ENCODE peak calls at places on chromosomes 6 and 20, in six cellular contexts. Y, X, C, W, M and U are unnamed samples.

GRCh38 chr6:167574431-167575097 is 249.7 kb downstream of the TTLL2 start:
- DNase-seq in X (no peak), C (no peak), M (no peak), Y (no peak), W (no peak), U (no peak)

GRCh38 chr20:57064836-57065235 is 201.6 kb downstream of the BMP7 start:
- DNase-seq in W (no peak), Y (no peak), X (no peak), C (no peak), M (no peak), U (no peak)

GRCh38 chr6:106370639-106371038 is 10.1 kb downstream of the CRYBG1 start:
- DNase-seq in Y (no peak), M (no peak), W (no peak), X (no peak), C (no peak), U (no peak)

GRCh38 chr20:22379472-22379871 is 204.9 kb downstream of the FOXA2 start:
- DNase-seq in W (no peak), X (no peak), Y (no peak), M (no peak), C (no peak), U (no peak)

GRCh38 chr6:69232506-69233194 is 564.2 kb downstream of the LMBRD1 start:
- DNase-seq in W (peak; percentile 62), C (peak; percentile 86), X (peak; percentile 2), M (peak; percentile 94), Y (peak; percentile 18), U (peak; percentile 60)

GRCh38 chr6:170067257-170067656 is 223.6 kb downstream of the DLL1 start:
- DNase-seq in W (no peak), C (no peak), X (no peak), M (no peak), Y (no peak), U (no peak)

GRCh38 chr20:63495771-63496403 is 3.0 kb downstream of the EEF1A2 start:
- DNase-seq in Y (no peak), M (peak; percentile 87), C (peak; percentile 70), W (peak; percentile 67), X (peak; percentile 69), U (peak; percentile 94)

GRCh38 chr6:146548898-146549374 is 5.3 kb downstream of the RAB32 start:
- DNase-seq in W (no peak), Y (no peak), M (no peak), C (no peak), X (no peak), U (no peak)

GRCh38 chr6:30826961-30827342 is 57.4 kb upstream of the DDR1 start:
- DNase-seq in W (no peak), M (no peak), X (no peak), C (no peak), Y (no peak), U (no peak)

GRCh38 chr6:4925580-4925979 is 78.3 kb downstream of the RPP40 start:
- DNase-seq in M (no peak), C (no peak), X (no peak), Y (no peak), W (no peak), U (no peak)

GRCh38 chr6:139820191-139820590 is 445.7 kb upstream of the CITED2 start:
- DNase-seq in W (no peak), C (no peak), M (no peak), X (no peak), Y (peak; percentile 20), U (no peak)

GRCh38 chr6:136085370-136086115 is 164.6 kb downstream of the MTFR2 start:
- DNase-seq in M (no peak), Y (no peak), W (no peak), X (no peak), C (no peak), U (no peak)

GRCh38 chr6:50850223-50850751 is 31.6 kb downstream of the TFAP2B start:
- DNase-seq in Y (no peak), X (no peak), W (no peak), M (peak; percentile 62), C (no peak), U (no peak)

GRCh38 chr6:14818422-14818884 is 427.4 kb upstream of the JARID2 start:
- DNase-seq in M (no peak), Y (no peak), C (no peak), X (no peak), W (peak; percentile 35), U (no peak)

GRCh38 chr20:60011512-60012507 is 53.6 kb downstream of the CDH26 start:
- DNase-seq in Y (no peak), C (no peak), M (no peak), X (no peak), W (no peak), U (no peak)

GRCh38 chr20:43840382-43841070 is 74.1 kb upstream of the TOX2 start:
- DNase-seq in Y (no peak), X (peak; percentile 30), M (no peak), C (no peak), W (no peak), U (peak; percentile 72)

GRCh38 chr6:143529095-143529494 is 17.6 kb upstream of the FUCA2 start:
- DNase-seq in X (no peak), Y (no peak), C (no peak), M (no peak), W (no peak), U (no peak)
- TF ChIP-seq CTCF in X (peak; percentile 17), Y (peak; percentile 27), C (no peak), M (no peak), W (no peak), U (no peak)

GRCh38 chr20:15699431-15700146 is 873.7 kb downstream of the KIF16B start:
- DNase-seq in M (no peak), C (peak; percentile 42), W (no peak), Y (no peak), X (no peak), U (no peak)
- TF ChIP-seq CTCF in M (no peak), C (no peak), W (no peak), Y (no peak), X (no peak), U (no peak)

DNA sequence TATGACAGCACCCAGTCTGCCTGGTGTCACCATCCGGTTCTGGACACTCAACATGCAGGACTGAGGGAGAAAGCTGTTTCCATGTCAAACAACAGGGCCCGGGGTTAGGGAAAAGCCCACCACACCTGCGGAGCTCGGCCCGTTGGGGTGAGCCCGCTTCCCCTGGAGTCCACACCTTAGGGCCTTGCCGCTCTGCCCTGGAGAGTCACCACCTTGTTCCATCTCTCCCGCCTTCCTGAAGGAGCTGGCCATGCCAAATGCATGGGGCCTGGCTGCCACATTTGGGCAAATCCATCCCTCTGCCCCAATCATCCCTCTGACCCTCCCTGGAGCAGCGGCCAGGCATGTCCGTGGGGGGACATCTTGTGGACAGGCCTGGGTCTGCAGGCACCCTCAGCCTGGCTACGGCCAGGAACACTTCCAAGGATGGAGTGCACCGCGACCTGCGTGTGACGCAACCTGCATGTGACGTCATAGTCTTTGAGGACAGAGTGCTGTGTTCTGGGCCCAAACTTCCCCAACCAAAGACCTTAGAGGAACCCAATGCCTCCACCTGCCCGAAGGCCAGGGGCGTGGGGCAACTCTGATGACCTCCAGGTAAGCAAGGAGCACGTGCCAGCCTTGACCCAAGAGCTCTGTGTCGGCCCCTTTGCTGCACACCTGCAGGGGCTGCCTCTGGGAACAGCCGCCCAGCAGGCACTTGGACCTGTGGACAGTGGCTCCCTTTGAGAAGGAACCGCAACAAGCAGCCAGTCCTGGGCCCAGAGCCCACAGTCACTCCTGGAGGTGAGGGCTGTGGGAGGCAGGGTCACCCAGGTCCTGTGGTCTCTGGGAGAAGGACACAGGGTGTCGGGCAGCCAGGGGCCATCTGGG is 1.7 kb downstream of the CABLES2 start:
- DNase-seq in Y (no peak), X (no peak), M (peak; percentile 66), W (no peak), C (peak; percentile 73), U (no peak)
- TF ChIP-seq CTCF in Y (peak; percentile 49), X (no peak), M (peak; percentile 70), W (peak; percentile 53), C (peak; percentile 59), U (no peak)

GRCh38 chr6:48915591-48915990 is 547.5 kb downstream of the MMUT start:
- DNase-seq in W (no peak), Y (no peak), M (no peak), X (no peak), C (no peak), U (no peak)
- TF ChIP-seq CTCF in W (peak; percentile 7), Y (no peak), M (no peak), X (no peak), C (no peak), U (no peak)

DNA sequence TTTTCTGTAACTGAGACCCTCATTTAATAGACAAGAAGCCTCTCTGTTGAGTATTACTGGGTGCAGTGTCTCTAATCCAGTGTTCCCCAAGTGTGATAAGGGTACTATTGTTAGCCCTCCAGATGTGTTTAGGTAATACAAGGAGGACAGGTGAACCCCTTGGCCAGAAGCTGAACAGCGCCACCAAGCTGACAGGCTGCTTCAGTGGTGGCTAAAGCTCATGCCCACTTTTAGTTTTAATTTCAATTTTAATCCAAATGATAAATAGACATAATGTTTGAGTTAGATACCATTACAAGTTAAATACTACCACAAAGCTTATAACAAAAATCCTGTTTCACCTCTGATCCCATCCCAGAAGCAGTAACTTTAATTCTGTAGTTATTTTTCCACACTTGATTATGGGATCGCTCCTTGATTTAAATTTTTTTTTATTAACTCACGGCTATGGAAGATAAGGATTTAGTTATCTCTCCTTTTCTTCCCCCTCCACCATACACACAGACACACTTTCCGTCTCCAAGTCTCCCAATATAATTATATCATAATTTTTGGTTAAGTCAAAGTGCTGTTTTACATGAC is 8.3 kb upstream of the STK35 start:
- DNase-seq in W (no peak), C (no peak), M (peak; percentile 23), X (peak; percentile 20), Y (no peak), U (peak; percentile 37)
- TF ChIP-seq CTCF in W (no peak), C (peak; percentile 29), M (peak; percentile 50), X (no peak), Y (peak; percentile 23), U (peak; percentile 51)

GRCh38 chr20:61161649-61162210 is 90.3 kb upstream of the CDH4 start:
- DNase-seq in W (no peak), X (no peak), M (no peak), Y (no peak), C (no peak), U (no peak)
- TF ChIP-seq CTCF in W (no peak), X (no peak), M (no peak), Y (peak; percentile 38), C (no peak), U (no peak)

DNA sequence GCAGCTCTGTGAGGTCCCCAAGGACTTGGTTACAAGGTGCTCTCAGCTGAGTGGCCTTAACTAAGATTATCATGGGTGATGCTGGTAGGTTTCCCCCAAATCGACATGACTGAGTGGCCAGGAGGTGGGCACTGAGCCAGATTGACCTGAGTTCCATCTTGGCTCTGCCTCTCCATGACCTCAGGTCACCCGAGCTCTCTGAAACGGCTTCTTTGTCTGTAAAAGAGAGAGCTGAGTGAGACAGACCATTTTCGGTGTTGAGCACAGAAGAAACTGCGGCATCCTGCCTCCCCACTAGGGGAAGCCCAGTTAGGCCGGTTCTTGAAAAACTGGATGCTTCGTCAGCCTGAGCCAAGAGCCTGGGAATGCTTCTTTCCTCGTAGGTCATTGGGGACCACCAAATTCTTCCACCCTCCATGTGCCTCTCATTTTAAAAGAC is 14.1 kb upstream of the STX16 start:
- DNase-seq in M (no peak), X (no peak), W (no peak), C (no peak), Y (no peak), U (no peak)
- TF ChIP-seq CTCF in M (peak; percentile 7), X (no peak), W (no peak), C (no peak), Y (no peak), U (no peak)

GRCh38 chr20:36728986-36729385 is 16.9 kb downstream of the NDRG3 start:
- DNase-seq in X (no peak), M (no peak), W (no peak), C (no peak), Y (no peak), U (no peak)
- TF ChIP-seq CTCF in X (no peak), M (peak; percentile 7), W (no peak), C (no peak), Y (peak; percentile 29), U (no peak)

GRCh38 chr6:118650500-118651281 is 700 bp downstream of the CEP85L start:
- DNase-seq in C (peak; percentile 52), Y (no peak), M (peak; percentile 65), X (peak; percentile 30), W (peak; percentile 60), U (peak; percentile 59)
- TF ChIP-seq CTCF in C (no peak), Y (peak; percentile 22), M (no peak), X (no peak), W (peak; percentile 11), U (no peak)